ENCODE peak calls at places on chromosomes 3 and 15, in ten cellular contexts. One of them, this sample, is unnamed.

GRCh38 chr3:39414421-39414907 is 7.9 kb downstream of the RPSA start:
- DNase-seq in psoas muscle: no peak
- DNase-seq in CD8-positive, alpha-beta memory T cell: no peak
- DNase-seq in NCI-H1694 treated with DMSO at 0.1 percent for 48 hours: no peak
- DNase-seq in nephron progenitor cell: no peak
- DNase-seq in head of caudate nucleus: no peak
- DNase-seq in AG04450: no peak
- DNase-seq in SHP77: no peak
- DNase-seq in NCI-H460: no peak
- DNase-seq in stimulated activated CD8-positive, alpha-beta memory T cell treated with anti-CD3 and anti-CD28 coated beads, Interleukin-15, amount 100 ng/mL, for 1 hour: no peak
- DNase-seq in this sample: no peak

GRCh38 chr3:126964950-126965349 is 18.0 kb upstream of the PLXNA1 start:
- DNase-seq in psoas muscle: no peak
- DNase-seq in CD8-positive, alpha-beta memory T cell: no peak
- DNase-seq in NCI-H1694 treated with DMSO at 0.1 percent for 48 hours: no peak
- DNase-seq in nephron progenitor cell: no peak
- DNase-seq in head of caudate nucleus: no peak
- DNase-seq in AG04450: no peak
- DNase-seq in SHP77: no peak
- DNase-seq in NCI-H460: no peak
- DNase-seq in stimulated activated CD8-positive, alpha-beta memory T cell treated with anti-CD3 and anti-CD28 coated beads, Interleukin-15, amount 100 ng/mL, for 1 hour: no peak
- DNase-seq in this sample: no peak

GRCh38 chr15:96626936-96627577 is 296.6 kb downstream of the NR2F2 start:
- DNase-seq in psoas muscle: peak; percentile 12
- DNase-seq in CD8-positive, alpha-beta memory T cell: no peak
- DNase-seq in NCI-H1694 treated with DMSO at 0.1 percent for 48 hours: no peak
- DNase-seq in nephron progenitor cell: no peak
- DNase-seq in head of caudate nucleus: no peak
- DNase-seq in AG04450: no peak
- DNase-seq in SHP77: no peak
- DNase-seq in NCI-H460: no peak
- DNase-seq in stimulated activated CD8-positive, alpha-beta memory T cell treated with anti-CD3 and anti-CD28 coated beads, Interleukin-15, amount 100 ng/mL, for 1 hour: no peak
- DNase-seq in this sample: no peak

GRCh38 chr3:55721716-55722484 is 234.8 kb upstream of the WNT5A start:
- DNase-seq in psoas muscle: no peak
- DNase-seq in CD8-positive, alpha-beta memory T cell: no peak
- DNase-seq in NCI-H1694 treated with DMSO at 0.1 percent for 48 hours: no peak
- DNase-seq in nephron progenitor cell: peak; percentile 31
- DNase-seq in head of caudate nucleus: no peak
- DNase-seq in AG04450: no peak
- DNase-seq in SHP77: no peak
- DNase-seq in NCI-H460: peak; percentile 29
- DNase-seq in stimulated activated CD8-positive, alpha-beta memory T cell treated with anti-CD3 and anti-CD28 coated beads, Interleukin-15, amount 100 ng/mL, for 1 hour: no peak
- DNase-seq in this sample: no peak

GRCh38 chr3:134462236-134463059 is 23.3 kb downstream of the ANAPC13 start:
- DNase-seq in psoas muscle: no peak
- DNase-seq in CD8-positive, alpha-beta memory T cell: no peak
- DNase-seq in NCI-H1694 treated with DMSO at 0.1 percent for 48 hours: no peak
- DNase-seq in nephron progenitor cell: no peak
- DNase-seq in head of caudate nucleus: no peak
- DNase-seq in AG04450: peak; percentile 61
- DNase-seq in SHP77: no peak
- DNase-seq in NCI-H460: no peak
- DNase-seq in stimulated activated CD8-positive, alpha-beta memory T cell treated with anti-CD3 and anti-CD28 coated beads, Interleukin-15, amount 100 ng/mL, for 1 hour: no peak
- DNase-seq in this sample: no peak

GRCh38 chr3:98786364-98786930 is 23.3 kb downstream of the ST3GAL6 start:
- DNase-seq in psoas muscle: no peak
- DNase-seq in CD8-positive, alpha-beta memory T cell: no peak
- DNase-seq in NCI-H1694 treated with DMSO at 0.1 percent for 48 hours: no peak
- DNase-seq in nephron progenitor cell: no peak
- DNase-seq in head of caudate nucleus: no peak
- DNase-seq in AG04450: no peak
- DNase-seq in SHP77: no peak
- DNase-seq in NCI-H460: no peak
- DNase-seq in stimulated activated CD8-positive, alpha-beta memory T cell treated with anti-CD3 and anti-CD28 coated beads, Interleukin-15, amount 100 ng/mL, for 1 hour: no peak
- DNase-seq in this sample: no peak

GRCh38 chr3:171688593-171688992 is 121.7 kb downstream of the PLD1 start:
- DNase-seq in psoas muscle: no peak
- DNase-seq in CD8-positive, alpha-beta memory T cell: no peak
- DNase-seq in NCI-H1694 treated with DMSO at 0.1 percent for 48 hours: no peak
- DNase-seq in nephron progenitor cell: no peak
- DNase-seq in head of caudate nucleus: no peak
- DNase-seq in AG04450: no peak
- DNase-seq in SHP77: no peak
- DNase-seq in NCI-H460: no peak
- DNase-seq in stimulated activated CD8-positive, alpha-beta memory T cell treated with anti-CD3 and anti-CD28 coated beads, Interleukin-15, amount 100 ng/mL, for 1 hour: no peak
- DNase-seq in this sample: no peak

GRCh38 chr15:76871930-76872329 is 33.2 kb downstream of the SCAPER start:
- DNase-seq in psoas muscle: no peak
- DNase-seq in CD8-positive, alpha-beta memory T cell: no peak
- DNase-seq in NCI-H1694 treated with DMSO at 0.1 percent for 48 hours: no peak
- DNase-seq in nephron progenitor cell: no peak
- DNase-seq in head of caudate nucleus: no peak
- DNase-seq in AG04450: no peak
- DNase-seq in SHP77: no peak
- DNase-seq in NCI-H460: no peak
- DNase-seq in stimulated activated CD8-positive, alpha-beta memory T cell treated with anti-CD3 and anti-CD28 coated beads, Interleukin-15, amount 100 ng/mL, for 1 hour: no peak
- DNase-seq in this sample: no peak

GRCh38 chr15:39018966-39019365 is 454.4 kb upstream of the RASGRP1 start:
- DNase-seq in psoas muscle: no peak
- DNase-seq in CD8-positive, alpha-beta memory T cell: no peak
- DNase-seq in NCI-H1694 treated with DMSO at 0.1 percent for 48 hours: no peak
- DNase-seq in nephron progenitor cell: no peak
- DNase-seq in head of caudate nucleus: no peak
- DNase-seq in AG04450: no peak
- DNase-seq in SHP77: no peak
- DNase-seq in NCI-H460: no peak
- DNase-seq in stimulated activated CD8-positive, alpha-beta memory T cell treated with anti-CD3 and anti-CD28 coated beads, Interleukin-15, amount 100 ng/mL, for 1 hour: no peak
- DNase-seq in this sample: no peak

GRCh38 chr15:89888214-89888804 is 5.5 kb downstream of the AP3S2 start:
- DNase-seq in psoas muscle: no peak
- DNase-seq in CD8-positive, alpha-beta memory T cell: no peak
- DNase-seq in NCI-H1694 treated with DMSO at 0.1 percent for 48 hours: no peak
- DNase-seq in nephron progenitor cell: no peak
- DNase-seq in head of caudate nucleus: no peak
- DNase-seq in AG04450: peak; percentile 74
- DNase-seq in SHP77: peak; percentile 7
- DNase-seq in NCI-H460: peak; percentile 26
- DNase-seq in stimulated activated CD8-positive, alpha-beta memory T cell treated with anti-CD3 and anti-CD28 coated beads, Interleukin-15, amount 100 ng/mL, for 1 hour: no peak
- DNase-seq in this sample: no peak

GRCh38 chr3:13747627-13748026 is 132.2 kb downstream of the WNT7A start:
- DNase-seq in psoas muscle: no peak
- DNase-seq in CD8-positive, alpha-beta memory T cell: no peak
- DNase-seq in NCI-H1694 treated with DMSO at 0.1 percent for 48 hours: no peak
- DNase-seq in nephron progenitor cell: no peak
- DNase-seq in head of caudate nucleus: no peak
- DNase-seq in AG04450: no peak
- DNase-seq in SHP77: no peak
- DNase-seq in NCI-H460: no peak
- DNase-seq in stimulated activated CD8-positive, alpha-beta memory T cell treated with anti-CD3 and anti-CD28 coated beads, Interleukin-15, amount 100 ng/mL, for 1 hour: no peak
- DNase-seq in this sample: no peak

GRCh38 chr3:94522488-94522887 is 459.6 kb downstream of the NSUN3 start:
- DNase-seq in psoas muscle: no peak
- DNase-seq in CD8-positive, alpha-beta memory T cell: no peak
- DNase-seq in NCI-H1694 treated with DMSO at 0.1 percent for 48 hours: no peak
- DNase-seq in nephron progenitor cell: no peak
- DNase-seq in head of caudate nucleus: no peak
- DNase-seq in AG04450: no peak
- DNase-seq in SHP77: no peak
- DNase-seq in NCI-H460: no peak
- DNase-seq in stimulated activated CD8-positive, alpha-beta memory T cell treated with anti-CD3 and anti-CD28 coated beads, Interleukin-15, amount 100 ng/mL, for 1 hour: no peak
- DNase-seq in this sample: no peak

GRCh38 chr15:38972831-38973230 is 408.2 kb upstream of the RASGRP1 start:
- DNase-seq in psoas muscle: no peak
- DNase-seq in CD8-positive, alpha-beta memory T cell: no peak
- DNase-seq in NCI-H1694 treated with DMSO at 0.1 percent for 48 hours: no peak
- DNase-seq in nephron progenitor cell: no peak
- DNase-seq in head of caudate nucleus: no peak
- DNase-seq in AG04450: no peak
- DNase-seq in SHP77: no peak
- DNase-seq in NCI-H460: no peak
- DNase-seq in stimulated activated CD8-positive, alpha-beta memory T cell treated with anti-CD3 and anti-CD28 coated beads, Interleukin-15, amount 100 ng/mL, for 1 hour: no peak
- DNase-seq in this sample: no peak

GRCh38 chr3:194631696-194632095 is 1.5 kb downstream of the TMEM44 start:
- DNase-seq in psoas muscle: no peak
- DNase-seq in CD8-positive, alpha-beta memory T cell: no peak
- DNase-seq in NCI-H1694 treated with DMSO at 0.1 percent for 48 hours: no peak
- DNase-seq in nephron progenitor cell: no peak
- DNase-seq in head of caudate nucleus: no peak
- DNase-seq in AG04450: no peak
- DNase-seq in SHP77: no peak
- DNase-seq in NCI-H460: no peak
- DNase-seq in stimulated activated CD8-positive, alpha-beta memory T cell treated with anti-CD3 and anti-CD28 coated beads, Interleukin-15, amount 100 ng/mL, for 1 hour: no peak
- DNase-seq in this sample: no peak

GRCh38 chr15:31360843-31361763 is 34.5 kb downstream of the KLF13 start:
- DNase-seq in psoas muscle: no peak
- DNase-seq in CD8-positive, alpha-beta memory T cell: peak; percentile 96
- DNase-seq in NCI-H1694 treated with DMSO at 0.1 percent for 48 hours: no peak
- DNase-seq in nephron progenitor cell: no peak
- DNase-seq in head of caudate nucleus: no peak
- DNase-seq in AG04450: no peak
- DNase-seq in SHP77: peak; percentile 31
- DNase-seq in NCI-H460: no peak
- DNase-seq in stimulated activated CD8-positive, alpha-beta memory T cell treated with anti-CD3 and anti-CD28 coated beads, Interleukin-15, amount 100 ng/mL, for 1 hour: peak; percentile 49
- DNase-seq in this sample: no peak

GRCh38 chr3:184336484-184337230 is 743 bp upstream of the FAM131A start:
- DNase-seq in psoas muscle: no peak
- DNase-seq in CD8-positive, alpha-beta memory T cell: no peak
- DNase-seq in NCI-H1694 treated with DMSO at 0.1 percent for 48 hours: peak; percentile 65
- DNase-seq in nephron progenitor cell: no peak
- DNase-seq in head of caudate nucleus: no peak
- DNase-seq in AG04450: no peak
- DNase-seq in SHP77: peak; percentile 43
- DNase-seq in NCI-H460: no peak
- DNase-seq in stimulated activated CD8-positive, alpha-beta memory T cell treated with anti-CD3 and anti-CD28 coated beads, Interleukin-15, amount 100 ng/mL, for 1 hour: no peak
- DNase-seq in this sample: no peak

GRCh38 chr3:16242177-16242576 is 22.6 kb downstream of the DPH3 start:
- DNase-seq in psoas muscle: no peak
- DNase-seq in CD8-positive, alpha-beta memory T cell: no peak
- DNase-seq in NCI-H1694 treated with DMSO at 0.1 percent for 48 hours: no peak
- DNase-seq in nephron progenitor cell: no peak
- DNase-seq in head of caudate nucleus: no peak
- DNase-seq in AG04450: no peak
- DNase-seq in SHP77: no peak
- DNase-seq in NCI-H460: no peak
- DNase-seq in stimulated activated CD8-positive, alpha-beta memory T cell treated with anti-CD3 and anti-CD28 coated beads, Interleukin-15, amount 100 ng/mL, for 1 hour: no peak
- DNase-seq in this sample: no peak

GRCh38 chr3:10177737-10178136 is 13.0 kb downstream of the IRAK2 start:
- DNase-seq in psoas muscle: no peak
- DNase-seq in CD8-positive, alpha-beta memory T cell: no peak
- DNase-seq in NCI-H1694 treated with DMSO at 0.1 percent for 48 hours: no peak
- DNase-seq in nephron progenitor cell: no peak
- DNase-seq in head of caudate nucleus: no peak
- DNase-seq in AG04450: no peak
- DNase-seq in SHP77: no peak
- DNase-seq in NCI-H460: no peak
- DNase-seq in stimulated activated CD8-positive, alpha-beta memory T cell treated with anti-CD3 and anti-CD28 coated beads, Interleukin-15, amount 100 ng/mL, for 1 hour: no peak
- DNase-seq in this sample: no peak

GRCh38 chr3:66442254-66443249 is 58.3 kb downstream of the LRIG1 start:
- DNase-seq in psoas muscle: peak; percentile 71
- DNase-seq in CD8-positive, alpha-beta memory T cell: no peak
- DNase-seq in NCI-H1694 treated with DMSO at 0.1 percent for 48 hours: no peak
- DNase-seq in nephron progenitor cell: peak; percentile 19
- DNase-seq in head of caudate nucleus: no peak
- DNase-seq in AG04450: peak; percentile 69
- DNase-seq in SHP77: peak; percentile 72
- DNase-seq in NCI-H460: no peak
- DNase-seq in stimulated activated CD8-positive, alpha-beta memory T cell treated with anti-CD3 and anti-CD28 coated beads, Interleukin-15, amount 100 ng/mL, for 1 hour: no peak
- DNase-seq in this sample: no peak

GRCh38 chr3:50419595-50419994 is 60.3 kb upstream of the TMEM115 start:
- DNase-seq in psoas muscle: no peak
- DNase-seq in CD8-positive, alpha-beta memory T cell: no peak
- DNase-seq in NCI-H1694 treated with DMSO at 0.1 percent for 48 hours: no peak
- DNase-seq in nephron progenitor cell: no peak
- DNase-seq in head of caudate nucleus: no peak
- DNase-seq in AG04450: no peak
- DNase-seq in SHP77: no peak
- DNase-seq in NCI-H460: no peak
- DNase-seq in stimulated activated CD8-positive, alpha-beta memory T cell treated with anti-CD3 and anti-CD28 coated beads, Interleukin-15, amount 100 ng/mL, for 1 hour: no peak
- DNase-seq in this sample: no peak

GRCh38 chr3:158508481-158508880 is 62.5 kb upstream of the MLF1 start:
- DNase-seq in psoas muscle: no peak
- DNase-seq in CD8-positive, alpha-beta memory T cell: no peak
- DNase-seq in NCI-H1694 treated with DMSO at 0.1 percent for 48 hours: no peak
- DNase-seq in nephron progenitor cell: no peak
- DNase-seq in head of caudate nucleus: no peak
- DNase-seq in AG04450: peak; percentile 32
- DNase-seq in SHP77: no peak
- DNase-seq in NCI-H460: no peak
- DNase-seq in stimulated activated CD8-positive, alpha-beta memory T cell treated with anti-CD3 and anti-CD28 coated beads, Interleukin-15, amount 100 ng/mL, for 1 hour: no peak
- DNase-seq in this sample: no peak

GRCh38 chr15:91867581-91868026 is 14.1 kb downstream of the SLCO3A1 start:
- DNase-seq in psoas muscle: peak; percentile 75
- DNase-seq in CD8-positive, alpha-beta memory T cell: no peak
- DNase-seq in NCI-H1694 treated with DMSO at 0.1 percent for 48 hours: no peak
- DNase-seq in nephron progenitor cell: no peak
- DNase-seq in head of caudate nucleus: no peak
- DNase-seq in AG04450: peak; percentile 57
- DNase-seq in SHP77: no peak
- DNase-seq in NCI-H460: no peak
- DNase-seq in stimulated activated CD8-positive, alpha-beta memory T cell treated with anti-CD3 and anti-CD28 coated beads, Interleukin-15, amount 100 ng/mL, for 1 hour: no peak
- DNase-seq in this sample: no peak

GRCh38 chr3:41174703-41174964 is 24.7 kb upstream of the CTNNB1 start:
- DNase-seq in psoas muscle: no peak
- DNase-seq in CD8-positive, alpha-beta memory T cell: no peak
- DNase-seq in NCI-H1694 treated with DMSO at 0.1 percent for 48 hours: no peak
- DNase-seq in nephron progenitor cell: peak; percentile 21
- DNase-seq in head of caudate nucleus: no peak
- DNase-seq in AG04450: no peak
- DNase-seq in SHP77: no peak
- DNase-seq in NCI-H460: no peak
- DNase-seq in stimulated activated CD8-positive, alpha-beta memory T cell treated with anti-CD3 and anti-CD28 coated beads, Interleukin-15, amount 100 ng/mL, for 1 hour: no peak
- DNase-seq in this sample: no peak

GRCh38 chr3:152331018-152331541 is 62.4 kb downstream of the MBNL1 start:
- DNase-seq in psoas muscle: no peak
- DNase-seq in CD8-positive, alpha-beta memory T cell: no peak
- DNase-seq in NCI-H1694 treated with DMSO at 0.1 percent for 48 hours: no peak
- DNase-seq in nephron progenitor cell: no peak
- DNase-seq in head of caudate nucleus: no peak
- DNase-seq in AG04450: no peak
- DNase-seq in SHP77: no peak
- DNase-seq in NCI-H460: peak; percentile 45
- DNase-seq in stimulated activated CD8-positive, alpha-beta memory T cell treated with anti-CD3 and anti-CD28 coated beads, Interleukin-15, amount 100 ng/mL, for 1 hour: no peak
- DNase-seq in this sample: no peak

GRCh38 chr3:77039606-77040553 is at the start of gene ROBO2:
- DNase-seq in psoas muscle: peak; percentile 19
- DNase-seq in CD8-positive, alpha-beta memory T cell: no peak
- DNase-seq in NCI-H1694 treated with DMSO at 0.1 percent for 48 hours: peak; percentile 9
- DNase-seq in nephron progenitor cell: peak; percentile 83
- DNase-seq in head of caudate nucleus: no peak
- DNase-seq in AG04450: no peak
- DNase-seq in SHP77: peak; percentile 79
- DNase-seq in NCI-H460: no peak
- DNase-seq in stimulated activated CD8-positive, alpha-beta memory T cell treated with anti-CD3 and anti-CD28 coated beads, Interleukin-15, amount 100 ng/mL, for 1 hour: no peak
- DNase-seq in this sample: peak; percentile 80

GRCh38 chr3:33911525-33912322 is 113.3 kb downstream of the PDCD6IP start:
- DNase-seq in psoas muscle: no peak
- DNase-seq in CD8-positive, alpha-beta memory T cell: no peak
- DNase-seq in NCI-H1694 treated with DMSO at 0.1 percent for 48 hours: no peak
- DNase-seq in nephron progenitor cell: no peak
- DNase-seq in head of caudate nucleus: no peak
- DNase-seq in AG04450: no peak
- DNase-seq in SHP77: no peak
- DNase-seq in NCI-H460: no peak
- DNase-seq in stimulated activated CD8-positive, alpha-beta memory T cell treated with anti-CD3 and anti-CD28 coated beads, Interleukin-15, amount 100 ng/mL, for 1 hour: no peak
- DNase-seq in this sample: no peak

GRCh38 chr3:167840247-167840646 is 104.7 kb downstream of the SERPINI1 start:
- DNase-seq in psoas muscle: no peak
- DNase-seq in CD8-positive, alpha-beta memory T cell: no peak
- DNase-seq in NCI-H1694 treated with DMSO at 0.1 percent for 48 hours: no peak
- DNase-seq in nephron progenitor cell: no peak
- DNase-seq in head of caudate nucleus: no peak
- DNase-seq in AG04450: no peak
- DNase-seq in SHP77: no peak
- DNase-seq in NCI-H460: no peak
- DNase-seq in stimulated activated CD8-positive, alpha-beta memory T cell treated with anti-CD3 and anti-CD28 coated beads, Interleukin-15, amount 100 ng/mL, for 1 hour: no peak
- DNase-seq in this sample: no peak

GRCh38 chr15:40118473-40118872 is 9.8 kb upstream of the BMF start:
- DNase-seq in psoas muscle: no peak
- DNase-seq in CD8-positive, alpha-beta memory T cell: no peak
- DNase-seq in NCI-H1694 treated with DMSO at 0.1 percent for 48 hours: no peak
- DNase-seq in nephron progenitor cell: no peak
- DNase-seq in head of caudate nucleus: no peak
- DNase-seq in AG04450: no peak
- DNase-seq in SHP77: no peak
- DNase-seq in NCI-H460: no peak
- DNase-seq in stimulated activated CD8-positive, alpha-beta memory T cell treated with anti-CD3 and anti-CD28 coated beads, Interleukin-15, amount 100 ng/mL, for 1 hour: no peak
- DNase-seq in this sample: no peak

This sample was measured in HAP-1.